ENCODE peak calls at places on chromosomes 6 and 20, in seven cellular contexts. L is upper lobe of right lung; G is astrocyte of the spinal cord; P is CD8-positive, alpha-beta T cell; Y is uterus; N is lower lobe of right lung; E is foreskin fibroblast. U is an unnamed sample.

GRCh38 chr6:85364354-85364753 is 85.5 kb upstream of the NT5E start:
- DNase-seq in L (no peak), G (peak), P (no peak), Y (no peak), N (no peak), E (peak), U (no peak)

GRCh38 chr6:45522486-45522885 is 144.8 kb upstream of the SUPT3H start:
- DNase-seq in L (no peak), G (no peak), P (no peak), Y (no peak), N (no peak), E (no peak), U (no peak)

GRCh38 chr6:30895343-30895742 is 11.0 kb downstream of the DDR1 start:
- DNase-seq in L (no peak), G (no peak), P (no peak), Y (no peak), N (no peak), E (no peak), U (no peak)

GRCh38 chr6:43921039-43921438 is 151.0 kb downstream of the VEGFA start:
- DNase-seq in L (no peak), G (no peak), P (no peak), Y (no peak), N (peak), E (no peak), U (no peak)

GRCh38 chr6:169016758-169017157 is 236.9 kb downstream of the THBS2 start:
- DNase-seq in L (no peak), G (no peak), P (no peak), Y (no peak), N (no peak), E (no peak), U (no peak)

GRCh38 chr6:135740580-135740979 is 110.9 kb upstream of the PDE7B start:
- DNase-seq in L (no peak), G (no peak), P (no peak), Y (no peak), N (no peak), E (no peak), U (no peak)

GRCh38 chr20:50715694-50716093 is 15.7 kb upstream of the PARD6B start:
- DNase-seq in L (no peak), G (no peak), P (no peak), Y (no peak), N (no peak), E (no peak), U (no peak)

GRCh38 chr6:106612956-106613516 is 16.3 kb downstream of the RTN4IP1 start:
- DNase-seq in L (no peak), G (no peak), P (no peak), Y (no peak), N (no peak), E (no peak), U (no peak)

DNA sequence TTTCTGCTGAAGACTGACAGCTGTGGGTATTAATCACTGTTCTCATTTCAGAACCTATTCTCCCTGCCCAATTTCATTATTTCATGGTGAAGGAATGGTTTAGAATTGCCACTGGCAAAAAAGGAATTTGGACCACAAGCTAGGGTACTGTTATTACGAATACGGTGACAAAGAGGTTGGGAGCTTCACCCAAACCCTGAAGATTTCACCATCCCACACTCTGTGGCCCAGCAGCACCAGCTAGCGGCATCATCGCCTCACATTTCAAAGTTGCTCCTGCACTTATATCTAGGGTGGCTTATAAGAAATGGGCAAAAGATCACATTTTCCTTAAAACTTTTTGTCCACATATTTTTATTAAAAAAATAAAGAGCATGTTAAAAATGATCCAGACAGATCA is 236.1 kb downstream of the SYNDIG1 start:
- DNase-seq in L (no peak), G (no peak), P (no peak), Y (no peak), N (no peak), E (no peak), U (no peak)
- TF ChIP-seq CTCF in L (no peak), G (no peak), P (no peak), Y (no peak), N (no peak), E (no peak), U (no peak)

GRCh38 chr6:158143700-158144099 is 24.4 kb downstream of the SERAC1 start:
- DNase-seq in L (no peak), G (no peak), P (no peak), Y (no peak), N (no peak), E (peak), U (peak)
- TF ChIP-seq CTCF in L (no peak), G (peak), P (no peak), Y (no peak), N (peak), E (peak), U (peak)

GRCh38 chr6:113434641-113435040 is 422.5 kb upstream of the MARCKS start:
- DNase-seq in L (no peak), G (no peak), P (no peak), Y (no peak), N (no peak), E (no peak), U (no peak)
- TF ChIP-seq CTCF in L (no peak), G (no peak), P (no peak), Y (no peak), N (no peak), E (no peak), U (no peak)

DNA sequence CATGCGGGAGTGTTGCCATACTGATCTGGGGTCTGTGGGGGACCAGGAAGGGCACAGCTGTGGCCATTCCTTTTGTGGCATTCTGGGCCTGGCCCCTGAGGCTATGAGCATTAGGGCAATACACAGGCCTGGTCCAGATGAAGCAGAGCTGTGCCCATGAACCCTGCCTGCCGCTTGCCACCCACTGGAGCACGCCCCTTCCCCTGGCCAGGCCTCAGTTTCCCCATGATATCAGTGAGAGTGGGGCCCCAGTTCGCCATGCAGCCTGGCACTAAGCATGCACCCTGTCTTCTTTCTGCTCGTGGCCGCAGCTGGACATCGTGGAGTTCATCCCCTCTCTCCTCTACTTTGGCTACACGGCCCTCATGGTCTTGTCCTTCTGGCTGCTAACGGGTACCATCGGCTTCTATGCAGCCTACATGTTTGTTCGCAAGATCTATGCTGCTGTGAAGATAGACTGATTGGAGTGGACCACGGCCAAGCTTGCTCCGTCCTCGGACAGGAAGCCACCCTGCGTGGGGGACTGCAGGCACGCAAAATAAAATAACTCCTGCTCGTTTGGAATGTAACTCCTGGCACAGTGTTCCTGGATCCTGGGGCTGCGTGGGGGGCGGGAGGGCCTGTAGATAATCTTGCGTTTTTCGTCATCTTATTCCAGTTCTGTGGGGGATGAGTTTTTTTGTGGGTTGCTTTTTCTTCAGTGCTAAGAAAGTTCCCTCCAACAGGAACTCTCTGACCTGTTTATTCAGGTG is 42.4 kb downstream of the PLAGL2 start:
- DNase-seq in L (peak), G (peak), P (no peak), Y (peak), N (no peak), E (no peak), U (no peak)
- TF ChIP-seq CTCF in L (no peak), G (no peak), P (no peak), Y (no peak), N (no peak), E (no peak), U (no peak)